ENCODE peak calls at places on chromosomes 7 and 10, in four cellular contexts. A is lower lobe of right lung, R is HFF-Myc, Y is cardiac muscle cell. E is an unnamed sample.

GRCh38 chr7:2604608-2605174 is 27.1 kb upstream of the TTYH3 start:
- DNase-seq in A (no peak), R (no peak), Y (no peak), E (no peak)

GRCh38 chr10:129528376-129528978 is 61.4 kb downstream of the MGMT start:
- DNase-seq in A (no peak), R (no peak), Y (no peak), E (no peak)

GRCh38 chr10:84944187-84944586 is 615.8 kb downstream of the CCSER2 start:
- DNase-seq in A (no peak), R (no peak), Y (no peak), E (no peak)

GRCh38 chr7:33040803-33041516 is 21.6 kb downstream of the NT5C3A start:
- DNase-seq in A (no peak), R (no peak), Y (peak; percentile 36), E (no peak)

GRCh38 chr7:108026647-108027046 is 23.7 kb upstream of the LAMB1 start:
- DNase-seq in A (no peak), R (no peak), Y (no peak), E (peak; percentile 71)

GRCh38 chr10:66218258-66218657 is 707.6 kb upstream of the LRRTM3 start:
- DNase-seq in A (no peak), R (no peak), Y (no peak), E (no peak)

GRCh38 chr10:126563361-126563760 is 107.1 kb downstream of the C10orf90 start:
- DNase-seq in A (no peak), R (no peak), Y (no peak), E (no peak)

GRCh38 chr7:5322621-5323410 is 40.1 kb downstream of the SLC29A4 start:
- DNase-seq in A (no peak), R (no peak), Y (no peak), E (no peak)

DNA sequence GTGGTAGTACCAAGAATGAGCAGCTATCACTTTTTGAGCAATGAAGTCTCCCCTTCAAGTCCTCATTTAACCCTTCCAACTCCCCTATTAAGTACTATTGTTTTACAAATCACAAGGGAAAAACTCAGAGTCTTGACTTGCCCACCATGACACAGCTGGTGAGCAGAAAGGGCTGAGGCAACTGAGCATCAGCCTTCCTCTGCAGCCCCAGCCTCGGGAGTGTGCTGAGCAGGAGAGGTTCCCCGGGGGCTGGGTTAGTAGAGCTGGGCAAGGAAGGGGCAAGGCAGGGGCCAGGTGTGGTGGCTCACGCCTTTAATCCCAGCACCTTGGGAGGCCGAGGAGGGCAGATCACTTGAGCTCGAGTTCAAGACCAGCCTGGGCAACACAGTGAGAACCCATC is 3.2 kb downstream of the FRAT2 start:
- DNase-seq in A (no peak), R (no peak), Y (no peak), E (no peak)
- H3K4me3 ChIP-seq in A (peak overlapping the region; percentile 88), R (peak overlapping the region; percentile 77), Y (peak overlapping the region; percentile 87), E (peak overlapping the region; percentile 56)

DNA sequence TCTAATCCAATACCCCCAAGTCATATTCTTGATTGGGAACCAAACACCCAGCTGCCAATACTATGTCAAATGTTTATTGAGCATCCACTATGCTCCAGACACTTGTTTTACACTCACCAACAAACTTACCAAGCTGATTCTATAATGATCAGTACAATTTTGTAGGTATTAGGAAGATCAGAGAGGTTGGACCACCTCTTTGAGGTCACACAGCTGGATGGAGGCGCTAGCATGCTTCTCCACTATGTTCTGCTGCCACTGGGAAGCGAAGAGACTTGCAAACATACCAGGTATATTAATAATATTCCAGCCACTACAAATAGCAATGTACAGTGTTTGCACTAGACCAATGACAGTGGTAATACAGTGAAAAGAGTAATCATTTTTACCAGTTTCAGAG is 25.6 kb upstream of the SEPHS1 start:
- DNase-seq in A (no peak), R (no peak), Y (no peak), E (no peak)
- TF ChIP-seq CTCF in A (no peak), R (no peak), Y (no peak), E (no peak)

GRCh38 chr10:110077436-110078120 is 69.8 kb downstream of the ADD3 start:
- DNase-seq in A (no peak), R (no peak), Y (peak; percentile 79), E (no peak)
- H3K4me3 ChIP-seq in A (peak overlapping the region; percentile 30), R (no peak overlapping the region), Y (no peak overlapping the region), E (peak overlapping the region; percentile 43)

GRCh38 chr10:72913287-72913686 is 19.7 kb downstream of the OIT3 start:
- DNase-seq in A (no peak), R (no peak), Y (no peak), E (no peak)
- TF ChIP-seq CTCF in A (no peak), R (no peak), Y (no peak), E (no peak)

E was measured in foreskin fibroblast.